ENCODE peak calls at places on chromosomes 13 and 19, in eight cellular contexts. One of them, this sample, is unnamed.

GRCh38 chr19:45403781-45404556 is 900 bp downstream of the PPP1R13L start:
- DNase-seq in NCI-H524 treated with DMSO at 0.1 percent for 48 hours: no peak
- DNase-seq in gastrocnemius medialis: no peak
- DNase-seq in fibroblast of lung: no peak
- DNase-seq in glutamatergic neuron: peak
- DNase-seq in heart right ventricle: peak
- DNase-seq in GF-D8: no peak
- DNase-seq in HL-60: no peak
- DNase-seq in this sample: peak

GRCh38 chr13:27016871-27017270 is 154.7 kb downstream of the USP12 start:
- DNase-seq in fibroblast of lung: no peak
- DNase-seq in glutamatergic neuron: no peak
- DNase-seq in GF-D8: no peak
- DNase-seq in NCI-H524 treated with DMSO at 0.1 percent for 48 hours: peak
- DNase-seq in heart right ventricle: no peak
- DNase-seq in HL-60: no peak
- DNase-seq in gastrocnemius medialis: no peak
- DNase-seq in this sample: no peak

GRCh38 chr19:39212377-39212742 is 8.3 kb upstream of the SYCN start:
- DNase-seq in GF-D8: no peak
- DNase-seq in gastrocnemius medialis: no peak
- DNase-seq in NCI-H524 treated with DMSO at 0.1 percent for 48 hours: no peak
- DNase-seq in heart right ventricle: no peak
- DNase-seq in HL-60: no peak
- DNase-seq in glutamatergic neuron: peak
- DNase-seq in fibroblast of lung: no peak
- DNase-seq in this sample: no peak

GRCh38 chr19:51195316-51195586 is 29.6 kb upstream of the CD33 start:
- DNase-seq in gastrocnemius medialis: no peak
- DNase-seq in fibroblast of lung: no peak
- DNase-seq in heart right ventricle: no peak
- DNase-seq in HL-60: no peak
- DNase-seq in glutamatergic neuron: no peak
- DNase-seq in GF-D8: no peak
- DNase-seq in NCI-H524 treated with DMSO at 0.1 percent for 48 hours: no peak
- DNase-seq in this sample: no peak

GRCh38 chr19:49362926-49363264 is 679 bp upstream of the TEAD2 start:
- DNase-seq in heart right ventricle: peak
- DNase-seq in GF-D8: no peak
- DNase-seq in HL-60: no peak
- DNase-seq in fibroblast of lung: peak
- DNase-seq in NCI-H524 treated with DMSO at 0.1 percent for 48 hours: no peak
- DNase-seq in glutamatergic neuron: no peak
- DNase-seq in gastrocnemius medialis: no peak
- DNase-seq in this sample: no peak

GRCh38 chr19:12782174-12782423 is 6.7 kb upstream of the HOOK2 start:
- DNase-seq in glutamatergic neuron: no peak
- DNase-seq in HL-60: no peak
- DNase-seq in fibroblast of lung: no peak
- DNase-seq in NCI-H524 treated with DMSO at 0.1 percent for 48 hours: no peak
- DNase-seq in heart right ventricle: no peak
- DNase-seq in gastrocnemius medialis: no peak
- DNase-seq in GF-D8: no peak
- DNase-seq in this sample: no peak

GRCh38 chr19:57813919-57814504 is 701 bp downstream of the ZNF552 start:
- DNase-seq in HL-60: no peak
- DNase-seq in NCI-H524 treated with DMSO at 0.1 percent for 48 hours: no peak
- DNase-seq in GF-D8: no peak
- DNase-seq in heart right ventricle: no peak
- DNase-seq in fibroblast of lung: no peak
- DNase-seq in glutamatergic neuron: no peak
- DNase-seq in gastrocnemius medialis: no peak
- DNase-seq in this sample: no peak

GRCh38 chr13:31875134-31875533 is 135.8 kb downstream of the RXFP2 start:
- DNase-seq in NCI-H524 treated with DMSO at 0.1 percent for 48 hours: no peak
- DNase-seq in gastrocnemius medialis: no peak
- DNase-seq in glutamatergic neuron: no peak
- DNase-seq in heart right ventricle: no peak
- DNase-seq in HL-60: no peak
- DNase-seq in fibroblast of lung: no peak
- DNase-seq in GF-D8: no peak
- DNase-seq in this sample: no peak

GRCh38 chr19:48194041-48194871 is 23.8 kb downstream of the ZSWIM9 start:
- DNase-seq in NCI-H524 treated with DMSO at 0.1 percent for 48 hours: no peak
- DNase-seq in fibroblast of lung: no peak
- DNase-seq in glutamatergic neuron: no peak
- DNase-seq in HL-60: no peak
- DNase-seq in GF-D8: no peak
- DNase-seq in heart right ventricle: no peak
- DNase-seq in gastrocnemius medialis: no peak
- DNase-seq in this sample: peak

GRCh38 chr13:32840840-32841713 is 175.1 kb upstream of the KL start:
- DNase-seq in HL-60: no peak
- DNase-seq in glutamatergic neuron: no peak
- DNase-seq in heart right ventricle: peak
- DNase-seq in NCI-H524 treated with DMSO at 0.1 percent for 48 hours: no peak
- DNase-seq in fibroblast of lung: peak
- DNase-seq in GF-D8: no peak
- DNase-seq in gastrocnemius medialis: no peak
- DNase-seq in this sample: no peak

This sample was measured in memory B cell.